ENCODE peak calls at places on chromosome 22, in eight cellular contexts. R is left ventricle myocardium inferior, Y is astrocyte of the spinal cord, V is IMR-90, U is thoracic aorta, P is AG09309, C is neural progenitor cell, S is right lobe of liver. D is an unnamed sample.

GRCh38 chr22:24985824-24986214 is 33.3 kb downstream of the KIAA1671 start:
- DNase-seq in S (no peak), R (no peak), V (peak), C (no peak), P (no peak), Y (peak), U (no peak), D (no peak)

GRCh38 chr22:35746248-35746647 is 28.6 kb downstream of the APOL5 start:
- DNase-seq in Y (no peak), C (no peak), V (no peak), U (no peak), P (no peak), R (peak), S (no peak), D (no peak)

GRCh38 chr22:32949719-32950118 is 108.5 kb downstream of the SYN3 start:
- DNase-seq in P (no peak), C (no peak), V (no peak), R (no peak), Y (no peak), S (no peak), U (no peak), D (no peak)

GRCh38 chr22:33321466-33321865 is 263.3 kb upstream of the SYN3 start:
- DNase-seq in U (no peak), R (no peak), C (no peak), V (no peak), P (no peak), Y (no peak), S (no peak), D (no peak)

GRCh38 chr22:17984114-17984513 is 40.2 kb downstream of the MICAL3 start:
- DNase-seq in R (no peak), V (no peak), C (no peak), U (no peak), P (no peak), Y (no peak), S (no peak), D (no peak)

GRCh38 chr22:32175751-32176644 is 16.9 kb upstream of the C22orf42 start:
- DNase-seq in V (no peak), U (no peak), P (no peak), C (peak), R (no peak), S (no peak), Y (no peak), D (peak)

GRCh38 chr22:17176715-17177114 is 17.6 kb upstream of the HDHD5 start:
- DNase-seq in S (no peak), R (no peak), V (no peak), U (no peak), C (no peak), Y (no peak), P (no peak), D (no peak)

GRCh38 chr22:24803064-24803542 is 2.9 kb upstream of the SGSM1 start:
- DNase-seq in S (no peak), U (no peak), P (no peak), C (peak), Y (no peak), R (peak), V (peak), D (peak)

GRCh38 chr22:17969732-17970131 is 54.6 kb downstream of the MICAL3 start:
- DNase-seq in C (no peak), U (peak), P (peak), Y (peak), V (peak), S (no peak), R (peak), D (no peak)

GRCh38 chr22:40855104-40855959 is 1.1 kb downstream of the ST13 start:
- DNase-seq in Y (no peak), S (no peak), V (no peak), R (no peak), U (no peak), P (no peak), C (peak), D (no peak)

GRCh38 chr22:26983311-26983710 is 325.9 kb downstream of the MIAT start:
- DNase-seq in P (no peak), V (no peak), Y (no peak), C (no peak), S (no peak), U (no peak), R (no peak), D (no peak)

GRCh38 chr22:23008887-23009286 is 61.4 kb upstream of the GNAZ start:
- DNase-seq in R (no peak), S (no peak), Y (no peak), U (no peak), V (no peak), P (no peak), C (no peak), D (no peak)

DNA sequence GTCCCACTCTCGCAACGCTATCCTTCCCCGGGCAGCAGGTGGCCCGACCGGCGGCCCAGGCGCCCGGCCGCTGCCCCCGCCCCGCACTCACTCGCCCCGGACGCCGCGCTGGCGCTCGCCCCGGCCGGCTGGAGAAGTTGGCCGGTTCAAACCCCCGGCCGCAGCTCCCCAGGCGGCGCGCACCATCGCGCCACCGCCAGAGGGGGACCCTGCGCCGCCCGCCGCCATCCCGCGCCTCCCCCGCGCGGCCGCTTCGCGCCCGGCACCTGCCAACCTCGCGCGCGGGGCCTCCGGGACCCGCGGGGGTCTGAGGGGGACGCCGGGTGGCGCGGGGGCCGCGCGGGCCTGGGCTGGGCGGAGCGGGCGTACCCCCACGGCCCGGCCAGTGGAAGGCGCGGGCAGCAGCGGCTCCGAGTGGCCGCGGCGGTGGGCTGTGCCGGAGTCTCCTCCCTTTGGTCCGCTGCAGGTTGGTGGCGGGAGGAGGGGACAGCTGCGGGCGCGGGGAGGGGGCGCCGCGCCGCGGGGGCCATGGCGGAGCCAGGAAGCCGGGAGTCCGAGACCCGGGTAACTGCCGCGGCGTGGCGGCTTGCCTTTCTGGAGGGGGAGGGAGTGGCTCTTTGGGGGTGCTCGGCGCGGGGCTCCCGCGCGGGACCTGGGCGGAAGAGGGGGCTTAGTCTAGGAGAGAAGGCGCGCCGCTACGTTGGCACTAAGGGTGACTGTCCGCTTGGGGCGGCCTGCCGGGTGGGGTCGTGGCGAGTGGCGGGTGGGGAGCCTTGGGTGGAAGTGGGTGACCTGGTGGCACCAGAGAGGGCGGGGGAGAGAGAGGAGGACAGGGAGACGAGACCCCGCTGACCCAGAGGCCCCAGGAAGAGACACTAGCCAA is at the start of the genes MPST and TST:
- DNase-seq in S (peak), Y (peak), U (no peak), V (peak), C (peak), R (peak), P (no peak), D (peak)
- TF ChIP-seq CTCF in S (no peak), Y (no peak), U (peak), V (peak), C (peak), R (peak), P (no peak), D (no peak)

DNA sequence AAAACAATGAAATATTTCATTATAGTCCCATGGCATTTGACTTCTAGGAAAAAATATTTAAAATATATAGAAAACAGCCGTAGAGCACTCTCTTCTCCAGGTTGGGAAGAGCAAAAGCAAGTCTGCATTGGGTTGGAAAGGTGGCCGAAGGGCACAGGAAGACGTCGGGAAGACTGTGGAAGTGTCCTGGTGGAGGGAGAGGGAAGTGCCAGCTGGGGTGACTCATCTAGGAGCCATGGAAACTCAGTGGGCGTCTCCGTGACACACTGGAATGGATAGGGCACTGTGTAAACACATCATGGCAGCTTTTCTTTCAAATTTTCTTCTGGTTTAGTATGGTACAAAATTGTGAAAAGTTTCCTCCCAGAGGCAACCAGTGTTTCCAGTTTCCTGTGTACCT is 12.7 kb downstream of the GTPBP1 start:
- DNase-seq in P (no peak), U (peak), C (peak), Y (peak), R (no peak), S (no peak), V (peak), D (peak)
- TF ChIP-seq CTCF in P (peak), U (peak), C (peak), Y (peak), R (peak), S (peak), V (peak), D (peak)

DNA sequence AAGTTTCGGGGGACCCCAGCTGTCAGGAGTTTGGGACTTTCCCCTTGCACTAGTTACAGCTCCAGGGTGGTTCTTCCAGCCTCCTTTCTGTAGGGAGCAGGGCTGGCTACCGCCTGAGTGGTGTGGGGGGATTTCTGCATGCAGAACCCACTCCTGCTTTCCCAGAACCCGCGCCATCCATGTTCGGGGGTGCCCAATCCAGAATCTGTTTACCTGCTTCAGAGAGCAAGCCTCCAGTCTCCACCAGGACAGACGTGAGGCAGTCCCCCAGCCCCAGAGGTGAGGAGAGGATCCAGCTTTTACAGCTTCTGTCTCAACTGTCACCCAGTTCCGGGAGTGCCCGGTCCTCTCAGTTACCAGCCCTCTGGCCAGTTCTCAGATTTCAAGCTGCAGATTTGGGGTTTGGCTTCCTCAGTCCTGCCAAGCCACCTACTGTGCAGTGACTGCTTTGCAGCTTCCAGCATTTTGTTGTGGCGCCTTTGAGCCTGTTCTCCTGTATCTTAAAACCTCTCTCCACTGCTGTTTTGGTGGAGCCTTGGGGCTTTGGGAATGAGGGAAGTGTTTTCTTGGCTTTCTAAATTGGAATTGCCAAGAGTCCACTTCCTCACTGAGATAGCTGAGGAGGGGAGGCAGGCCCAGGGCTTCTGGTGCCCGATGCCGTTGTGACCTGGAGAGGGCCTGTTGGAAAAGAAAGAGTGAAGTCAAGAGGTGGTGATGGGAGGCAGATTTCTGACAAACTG is 513.2 kb downstream of the TBC1D22A start:
- DNase-seq in C (no peak), R (no peak), V (no peak), U (no peak), Y (peak), S (peak), P (no peak), D (no peak)
- TF ChIP-seq CTCF in C (no peak), R (no peak), V (no peak), U (no peak), Y (peak), S (no peak), P (peak), D (no peak)

DNA sequence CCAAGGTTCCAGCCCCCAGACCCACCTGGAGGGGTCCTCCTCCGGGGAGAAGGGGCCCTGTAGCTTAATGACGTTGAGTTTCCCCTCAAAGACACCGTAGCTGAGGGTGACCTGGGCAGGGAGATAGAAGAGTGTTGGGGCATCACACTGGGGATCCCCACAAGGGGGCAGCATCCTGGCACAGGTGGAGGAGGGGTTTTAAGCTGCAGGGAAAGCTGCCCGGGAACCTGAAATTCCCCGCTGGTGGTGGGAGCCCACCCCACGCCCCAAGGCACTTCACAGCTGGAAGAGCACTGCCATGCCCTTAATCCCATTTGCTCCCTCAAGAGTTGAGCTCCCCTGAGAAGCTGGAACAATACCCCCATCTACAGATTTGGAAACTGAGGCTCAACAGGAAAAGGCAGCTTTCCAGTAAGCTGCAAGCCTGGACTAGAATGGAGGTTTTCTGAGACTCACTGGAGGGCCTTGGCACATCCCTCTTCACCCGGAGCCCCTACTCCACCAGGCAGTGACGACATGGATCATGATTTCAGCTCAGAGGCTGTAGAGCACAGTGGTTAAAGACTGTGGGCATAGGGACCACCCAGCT is 13.7 kb downstream of the MFNG start:
- DNase-seq in C (peak), S (no peak), U (no peak), Y (no peak), V (peak), R (no peak), P (no peak), D (peak)
- TF ChIP-seq CTCF in C (peak), S (peak), U (no peak), Y (peak), V (peak), R (peak), P (peak), D (peak)

GRCh38 chr22:38056969-38057841 is at the start of gene PICK1:
- DNase-seq in Y (peak), R (peak), S (peak), V (peak), C (peak), U (peak), P (peak), D (peak)
- TF ChIP-seq CTCF in Y (no peak), R (no peak), S (no peak), V (no peak), C (no peak), U (no peak), P (no peak), D (peak)

GRCh38 chr22:44331881-44332714 is 19.3 kb upstream of the SHISAL1 start:
- DNase-seq in V (peak), Y (no peak), P (no peak), C (peak), R (peak), S (no peak), U (no peak), D (peak)
- TF ChIP-seq CTCF in V (peak), Y (no peak), P (no peak), C (peak), R (peak), S (no peak), U (no peak), D (no peak)

GRCh38 chr22:48894064-48894671 is 933.5 kb downstream of the BRD1 start:
- DNase-seq in R (no peak), S (peak), U (no peak), Y (no peak), C (no peak), P (no peak), V (no peak), D (no peak)
- TF ChIP-seq CTCF in R (no peak), S (no peak), U (no peak), Y (no peak), C (peak), P (no peak), V (no peak), D (no peak)

DNA sequence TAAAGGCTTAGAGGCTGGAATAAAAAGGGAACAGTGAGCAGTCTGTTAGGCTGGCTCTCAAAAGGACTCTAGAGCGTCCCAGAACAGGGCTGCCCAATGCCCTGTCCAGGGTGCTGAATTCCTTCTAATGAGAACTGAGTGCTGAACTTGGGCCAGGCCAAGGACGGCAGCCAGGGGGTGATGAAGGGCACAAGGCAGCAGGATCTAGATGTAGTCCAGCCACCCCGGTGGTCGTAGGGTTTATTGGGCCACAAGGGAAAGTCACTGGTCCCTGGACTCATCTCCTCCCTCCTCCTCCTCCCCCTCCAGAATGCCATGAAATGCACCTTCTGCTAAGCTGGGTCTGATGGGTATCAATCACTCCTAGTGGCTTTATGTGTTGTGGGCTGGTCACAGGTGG is 19.2 kb downstream of the NPTXR start:
- DNase-seq in S (peak), C (peak), U (no peak), R (peak), V (peak), P (no peak), Y (peak), D (no peak)
- TF ChIP-seq CTCF in S (peak), C (peak), U (peak), R (peak), V (peak), P (peak), Y (peak), D (no peak)

DNA sequence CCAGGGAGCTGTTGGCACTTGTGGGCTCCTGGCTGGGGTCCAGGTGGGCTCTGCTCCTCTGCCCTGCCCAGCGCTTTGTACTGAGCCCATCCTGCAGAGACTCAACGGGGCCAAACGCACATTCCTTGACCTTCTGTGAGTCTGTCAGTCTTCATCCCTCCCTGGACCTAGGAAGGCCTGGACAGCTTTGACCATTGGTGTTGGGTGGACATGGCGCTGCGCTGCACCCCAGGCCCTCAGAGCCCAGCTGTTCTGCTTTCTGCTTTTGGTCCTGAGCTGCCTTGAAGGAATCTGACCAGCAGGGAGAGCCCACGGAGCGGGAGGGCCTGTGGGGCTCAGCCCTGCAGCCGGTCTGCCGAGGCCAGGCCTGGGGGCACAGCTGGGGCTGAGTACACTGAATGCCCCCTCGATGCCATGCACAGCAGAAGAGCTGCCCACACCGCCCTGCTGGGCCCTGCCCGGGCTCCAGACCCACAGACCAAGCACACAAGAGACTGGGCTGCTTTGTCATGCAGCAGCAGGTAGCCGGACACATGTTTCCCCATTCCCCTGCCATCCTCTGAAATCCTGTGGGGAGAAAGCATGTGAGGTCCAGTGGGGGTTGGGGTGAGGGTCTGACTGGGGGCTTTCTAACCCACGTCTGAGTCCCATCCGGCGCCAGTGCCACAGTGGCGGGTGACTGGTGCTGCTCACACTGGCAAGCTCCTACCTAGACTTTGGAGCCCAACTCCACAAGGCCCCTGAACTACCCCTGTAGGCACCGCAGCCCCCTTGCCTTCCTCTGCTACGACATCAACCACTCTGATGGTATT is 24.1 kb upstream of the CCDC188 start:
- DNase-seq in Y (no peak), C (peak), V (peak), P (no peak), S (no peak), R (no peak), U (no peak), D (peak)
- TF ChIP-seq CTCF in Y (peak), C (peak), V (peak), P (peak), S (no peak), R (peak), U (no peak), D (no peak)

D was measured in glutamatergic neuron.